ENCODE peak calls at places on chromosomes 13 and 19, in ten cellular contexts. One of them, this sample, is unnamed.

GRCh38 chr13:29081036-29081435 is 260.9 kb downstream of the MTUS2 start:
- DNase-seq in upper lobe of left lung: no peak
- DNase-seq in A549: no peak
- DNase-seq in IMR-90: no peak
- DNase-seq in fibroblast of lung: no peak
- DNase-seq in GM23338: no peak
- DNase-seq in body of pancreas: no peak
- DNase-seq in naive thymus-derived CD4-positive, alpha-beta T cell: peak
- DNase-seq in spleen: no peak
- DNase-seq in transverse colon: no peak
- DNase-seq in this sample: no peak

GRCh38 chr13:108033800-108034707 is 181.3 kb downstream of the LIG4 start:
- DNase-seq in transverse colon: no peak
- DNase-seq in fibroblast of lung: peak
- DNase-seq in spleen: no peak
- DNase-seq in GM23338: no peak
- DNase-seq in naive thymus-derived CD4-positive, alpha-beta T cell: no peak
- DNase-seq in A549: peak
- DNase-seq in IMR-90: no peak
- DNase-seq in upper lobe of left lung: no peak
- DNase-seq in body of pancreas: no peak
- DNase-seq in this sample: no peak

GRCh38 chr13:98890186-98890585 is 87.7 kb downstream of the DOCK9 start:
- DNase-seq in fibroblast of lung: peak
- DNase-seq in upper lobe of left lung: no peak
- DNase-seq in GM23338: no peak
- DNase-seq in IMR-90: peak
- DNase-seq in naive thymus-derived CD4-positive, alpha-beta T cell: no peak
- DNase-seq in A549: no peak
- DNase-seq in spleen: no peak
- DNase-seq in transverse colon: no peak
- DNase-seq in body of pancreas: no peak
- DNase-seq in this sample: peak

GRCh38 chr13:41224113-41225110 is 30.0 kb upstream of the KBTBD7 start:
- DNase-seq in naive thymus-derived CD4-positive, alpha-beta T cell: no peak
- DNase-seq in GM23338: no peak
- DNase-seq in upper lobe of left lung: no peak
- DNase-seq in spleen: no peak
- DNase-seq in fibroblast of lung: peak
- DNase-seq in body of pancreas: no peak
- DNase-seq in transverse colon: no peak
- DNase-seq in IMR-90: peak
- DNase-seq in A549: no peak
- DNase-seq in this sample: peak

GRCh38 chr13:109628251-109628699 is 158.1 kb downstream of the IRS2 start:
- DNase-seq in IMR-90: peak
- DNase-seq in A549: no peak
- DNase-seq in naive thymus-derived CD4-positive, alpha-beta T cell: no peak
- DNase-seq in transverse colon: no peak
- DNase-seq in upper lobe of left lung: no peak
- DNase-seq in GM23338: no peak
- DNase-seq in body of pancreas: no peak
- DNase-seq in spleen: no peak
- DNase-seq in fibroblast of lung: peak
- DNase-seq in this sample: no peak

GRCh38 chr13:101451641-101452040 is 834 bp upstream of the ITGBL1 start:
- DNase-seq in upper lobe of left lung: no peak
- DNase-seq in A549: no peak
- DNase-seq in GM23338: no peak
- DNase-seq in IMR-90: no peak
- DNase-seq in transverse colon: no peak
- DNase-seq in spleen: no peak
- DNase-seq in naive thymus-derived CD4-positive, alpha-beta T cell: no peak
- DNase-seq in fibroblast of lung: peak
- DNase-seq in body of pancreas: no peak
- DNase-seq in this sample: no peak

GRCh38 chr19:48770223-48770622 is 14.9 kb downstream of the FGF21 start:
- DNase-seq in IMR-90: no peak
- DNase-seq in body of pancreas: no peak
- DNase-seq in GM23338: no peak
- DNase-seq in upper lobe of left lung: peak
- DNase-seq in spleen: no peak
- DNase-seq in transverse colon: no peak
- DNase-seq in A549: no peak
- DNase-seq in naive thymus-derived CD4-positive, alpha-beta T cell: no peak
- DNase-seq in fibroblast of lung: peak
- DNase-seq in this sample: no peak

GRCh38 chr19:31701146-31701545 is 351.9 kb upstream of the TSHZ3 start:
- DNase-seq in A549: no peak
- DNase-seq in naive thymus-derived CD4-positive, alpha-beta T cell: no peak
- DNase-seq in IMR-90: no peak
- DNase-seq in GM23338: no peak
- DNase-seq in body of pancreas: no peak
- DNase-seq in spleen: no peak
- DNase-seq in upper lobe of left lung: no peak
- DNase-seq in fibroblast of lung: no peak
- DNase-seq in transverse colon: no peak
- DNase-seq in this sample: no peak

GRCh38 chr19:53545271-53546065 is 7.5 kb downstream of the ZNF331 start:
- DNase-seq in GM23338: peak
- DNase-seq in A549: peak
- DNase-seq in transverse colon: no peak
- DNase-seq in spleen: no peak
- DNase-seq in fibroblast of lung: peak
- DNase-seq in body of pancreas: no peak
- DNase-seq in naive thymus-derived CD4-positive, alpha-beta T cell: no peak
- DNase-seq in upper lobe of left lung: peak
- DNase-seq in IMR-90: peak
- DNase-seq in this sample: no peak

GRCh38 chr19:46487802-46488445 is 7.7 kb downstream of the PNMA8B start:
- DNase-seq in A549: peak
- DNase-seq in upper lobe of left lung: peak
- DNase-seq in spleen: peak
- DNase-seq in IMR-90: peak
- DNase-seq in naive thymus-derived CD4-positive, alpha-beta T cell: peak
- DNase-seq in fibroblast of lung: peak
- DNase-seq in transverse colon: peak
- DNase-seq in GM23338: peak
- DNase-seq in body of pancreas: peak
- DNase-seq in this sample: no peak

GRCh38 chr19:48678201-48678600 is 5.4 kb upstream of the NTN5 start:
- DNase-seq in upper lobe of left lung: no peak
- DNase-seq in fibroblast of lung: no peak
- DNase-seq in transverse colon: peak
- DNase-seq in body of pancreas: peak
- DNase-seq in IMR-90: no peak
- DNase-seq in naive thymus-derived CD4-positive, alpha-beta T cell: no peak
- DNase-seq in A549: no peak
- DNase-seq in GM23338: no peak
- DNase-seq in spleen: peak
- DNase-seq in this sample: no peak

GRCh38 chr19:2079865-2080301 is 16.2 kb downstream of the MOB3A start:
- DNase-seq in spleen: no peak
- DNase-seq in A549: no peak
- DNase-seq in fibroblast of lung: no peak
- DNase-seq in upper lobe of left lung: no peak
- DNase-seq in IMR-90: no peak
- DNase-seq in naive thymus-derived CD4-positive, alpha-beta T cell: no peak
- DNase-seq in transverse colon: no peak
- DNase-seq in body of pancreas: no peak
- DNase-seq in GM23338: no peak
- DNase-seq in this sample: no peak

GRCh38 chr13:112742583-112742982 is 52.7 kb downstream of the ATP11A start:
- DNase-seq in fibroblast of lung: no peak
- DNase-seq in A549: no peak
- DNase-seq in body of pancreas: no peak
- DNase-seq in GM23338: no peak
- DNase-seq in upper lobe of left lung: no peak
- DNase-seq in IMR-90: no peak
- DNase-seq in spleen: peak
- DNase-seq in naive thymus-derived CD4-positive, alpha-beta T cell: no peak
- DNase-seq in transverse colon: no peak
- DNase-seq in this sample: no peak

GRCh38 chr13:112738606-112739005 is 48.8 kb downstream of the ATP11A start:
- DNase-seq in naive thymus-derived CD4-positive, alpha-beta T cell: no peak
- DNase-seq in fibroblast of lung: no peak
- DNase-seq in A549: no peak
- DNase-seq in GM23338: no peak
- DNase-seq in body of pancreas: no peak
- DNase-seq in IMR-90: no peak
- DNase-seq in transverse colon: no peak
- DNase-seq in spleen: peak
- DNase-seq in upper lobe of left lung: no peak
- DNase-seq in this sample: no peak

GRCh38 chr13:112741835-112742570 is 52.2 kb downstream of the ATP11A start:
- DNase-seq in transverse colon: no peak
- DNase-seq in A549: no peak
- DNase-seq in spleen: peak
- DNase-seq in naive thymus-derived CD4-positive, alpha-beta T cell: no peak
- DNase-seq in GM23338: no peak
- DNase-seq in body of pancreas: no peak
- DNase-seq in upper lobe of left lung: no peak
- DNase-seq in fibroblast of lung: no peak
- DNase-seq in IMR-90: no peak
- DNase-seq in this sample: no peak

GRCh38 chr13:112741185-112741755 is 51.4 kb downstream of the ATP11A start:
- DNase-seq in transverse colon: no peak
- DNase-seq in IMR-90: no peak
- DNase-seq in upper lobe of left lung: no peak
- DNase-seq in spleen: peak
- DNase-seq in naive thymus-derived CD4-positive, alpha-beta T cell: no peak
- DNase-seq in body of pancreas: no peak
- DNase-seq in fibroblast of lung: no peak
- DNase-seq in A549: no peak
- DNase-seq in GM23338: no peak
- DNase-seq in this sample: no peak

DNA sequence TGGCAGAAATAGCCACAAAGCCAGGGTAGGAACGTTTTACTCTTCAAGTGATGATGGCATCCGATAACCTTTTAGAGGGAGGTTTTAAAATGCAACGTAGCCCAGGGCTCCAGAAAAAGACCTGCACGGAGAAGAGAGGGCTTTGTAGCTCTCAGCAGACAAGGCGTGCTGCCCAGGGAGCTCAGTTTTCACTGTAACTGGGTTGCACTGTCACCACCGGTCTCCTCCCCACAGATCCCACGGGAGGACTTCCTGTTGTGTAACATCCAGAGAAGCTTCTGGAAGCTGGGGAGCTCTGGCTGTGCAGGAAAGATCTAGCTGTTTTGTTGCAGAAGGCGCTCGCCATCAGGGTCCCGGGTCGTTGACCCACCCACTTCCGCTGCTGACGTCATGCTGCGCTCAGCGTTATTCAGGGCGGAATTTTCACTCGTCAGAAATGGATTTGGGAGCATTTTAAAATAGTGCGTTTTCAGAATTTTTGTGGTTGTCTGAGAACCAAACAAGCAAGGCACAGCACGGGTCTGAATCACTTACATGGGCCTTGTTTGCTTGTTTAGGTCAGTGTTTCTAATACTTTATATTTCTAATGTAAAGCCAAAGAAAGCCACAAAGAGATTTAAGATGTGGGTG is 50.8 kb downstream of the ATP11A start:
- DNase-seq in body of pancreas: peak
- DNase-seq in fibroblast of lung: peak
- DNase-seq in A549: no peak
- DNase-seq in IMR-90: peak
- DNase-seq in GM23338: no peak
- DNase-seq in naive thymus-derived CD4-positive, alpha-beta T cell: no peak
- DNase-seq in upper lobe of left lung: peak
- DNase-seq in spleen: peak
- DNase-seq in transverse colon: peak
- DNase-seq in this sample: peak
- H3K4me3 ChIP-seq in body of pancreas: no peak
- H3K4me3 ChIP-seq in fibroblast of lung: peak
- H3K4me3 ChIP-seq in A549: no peak
- H3K4me3 ChIP-seq in IMR-90: peak
- H3K4me3 ChIP-seq in GM23338: no peak
- H3K4me3 ChIP-seq in naive thymus-derived CD4-positive, alpha-beta T cell: no peak
- H3K4me3 ChIP-seq in upper lobe of left lung: no peak
- H3K4me3 ChIP-seq in spleen: no peak
- H3K4me3 ChIP-seq in transverse colon: no peak
- H3K4me3 ChIP-seq in this sample: peak

GRCh38 chr13:24649685-24650038 is 30.5 kb upstream of the ATP12A start:
- DNase-seq in transverse colon: no peak
- DNase-seq in naive thymus-derived CD4-positive, alpha-beta T cell: no peak
- DNase-seq in body of pancreas: no peak
- DNase-seq in GM23338: no peak
- DNase-seq in A549: no peak
- DNase-seq in upper lobe of left lung: no peak
- DNase-seq in fibroblast of lung: no peak
- DNase-seq in IMR-90: no peak
- DNase-seq in spleen: no peak
- DNase-seq in this sample: no peak
- H3K27ac ChIP-seq in transverse colon: peak
- H3K27ac ChIP-seq in naive thymus-derived CD4-positive, alpha-beta T cell: no peak
- H3K27ac ChIP-seq in body of pancreas: no peak
- H3K27ac ChIP-seq in GM23338: no peak
- H3K27ac ChIP-seq in A549: peak
- H3K27ac ChIP-seq in upper lobe of left lung: no peak
- H3K27ac ChIP-seq in fibroblast of lung: no peak
- H3K27ac ChIP-seq in IMR-90: no peak
- H3K27ac ChIP-seq in spleen: no peak
- H3K27ac ChIP-seq in this sample: no peak

GRCh38 chr13:40146586-40147240 is 491.3 kb downstream of the COG6 start:
- DNase-seq in upper lobe of left lung: no peak
- DNase-seq in IMR-90: no peak
- DNase-seq in spleen: no peak
- DNase-seq in naive thymus-derived CD4-positive, alpha-beta T cell: peak
- DNase-seq in A549: no peak
- DNase-seq in GM23338: no peak
- DNase-seq in fibroblast of lung: no peak
- DNase-seq in body of pancreas: no peak
- DNase-seq in transverse colon: no peak
- DNase-seq in this sample: no peak
- H3K4me3 ChIP-seq in upper lobe of left lung: no peak
- H3K4me3 ChIP-seq in IMR-90: no peak
- H3K4me3 ChIP-seq in spleen: no peak
- H3K4me3 ChIP-seq in naive thymus-derived CD4-positive, alpha-beta T cell: no peak
- H3K4me3 ChIP-seq in A549: no peak
- H3K4me3 ChIP-seq in GM23338: no peak
- H3K4me3 ChIP-seq in fibroblast of lung: no peak
- H3K4me3 ChIP-seq in body of pancreas: no peak
- H3K4me3 ChIP-seq in transverse colon: no peak
- H3K4me3 ChIP-seq in this sample: no peak

DNA sequence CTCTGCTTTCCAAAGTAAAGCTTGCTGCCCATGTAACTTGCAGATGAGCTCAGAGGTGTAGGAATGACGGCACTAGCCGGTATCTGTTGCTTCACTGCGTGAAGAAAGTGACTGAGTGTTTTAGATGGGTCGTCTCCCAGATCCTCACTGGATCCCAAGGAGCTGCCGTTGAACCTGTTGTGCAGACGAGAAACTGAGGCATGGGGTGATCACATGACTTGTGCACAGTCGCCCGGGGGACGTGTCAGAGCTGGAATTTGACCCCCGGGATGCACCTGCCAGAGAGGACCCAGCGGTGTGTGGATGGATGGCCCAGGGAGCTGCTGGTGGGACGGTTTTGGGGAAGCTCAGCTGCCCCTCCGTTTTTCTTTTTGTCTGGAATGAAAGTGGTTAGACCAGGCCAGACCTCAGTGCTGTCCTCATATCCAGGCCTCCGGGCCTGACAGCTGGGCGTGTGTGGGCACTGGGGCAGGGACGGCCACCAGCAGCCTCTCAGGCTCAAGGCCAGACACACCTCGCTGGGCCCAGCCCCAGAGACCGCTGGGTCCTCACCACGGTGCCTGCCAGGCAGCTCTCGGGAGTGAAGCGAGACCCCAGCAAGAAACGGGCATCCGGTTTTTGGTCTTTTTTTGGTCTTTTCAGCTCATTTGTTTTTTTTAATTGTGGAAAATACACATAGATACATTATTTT is 12.5 kb downstream of the ARID3A start:
- DNase-seq in upper lobe of left lung: no peak
- DNase-seq in IMR-90: no peak
- DNase-seq in GM23338: no peak
- DNase-seq in A549: no peak
- DNase-seq in spleen: no peak
- DNase-seq in transverse colon: no peak
- DNase-seq in body of pancreas: no peak
- DNase-seq in naive thymus-derived CD4-positive, alpha-beta T cell: no peak
- DNase-seq in fibroblast of lung: no peak
- DNase-seq in this sample: no peak
- H3K27ac ChIP-seq in upper lobe of left lung: no peak
- H3K27ac ChIP-seq in IMR-90: no peak
- H3K27ac ChIP-seq in GM23338: peak
- H3K27ac ChIP-seq in A549: no peak
- H3K27ac ChIP-seq in spleen: no peak
- H3K27ac ChIP-seq in transverse colon: no peak
- H3K27ac ChIP-seq in body of pancreas: no peak
- H3K27ac ChIP-seq in naive thymus-derived CD4-positive, alpha-beta T cell: no peak
- H3K27ac ChIP-seq in fibroblast of lung: no peak
- H3K27ac ChIP-seq in this sample: no peak

This sample was measured in AG04450.